ENCODE peak calls at places on chromosomes 6 and 20, in eight cellular contexts. M, J, G, O, A, L, E and X are unnamed samples.

GRCh38 chr6:90364846-90365401 is 68.3 kb upstream of the BACH2 start:
- DNase-seq in M (no peak), J (no peak), G (no peak), O (no peak), A (no peak), L (no peak), E (no peak), X (no peak)

GRCh38 chr6:49849121-49849907 is 17.0 kb downstream of the CRISP1 start:
- DNase-seq in M (no peak), J (peak), G (peak), O (no peak), A (no peak), L (no peak), E (no peak), X (peak)

GRCh38 chr6:156782691-156783320 is 5.6 kb downstream of the ARID1B start:
- DNase-seq in M (no peak), J (no peak), G (no peak), O (no peak), A (no peak), L (no peak), E (no peak), X (peak)

GRCh38 chr20:50512323-50512722 is 2.1 kb downstream of the PTPN1 start:
- DNase-seq in M (no peak), J (no peak), G (no peak), O (no peak), A (no peak), L (no peak), E (no peak), X (no peak)

GRCh38 chr20:46010491-46011405 is 2.0 kb downstream of the MMP9 start:
- DNase-seq in M (no peak), J (peak), G (no peak), O (peak), A (no peak), L (no peak), E (peak), X (no peak)

GRCh38 chr20:25178563-25179438 is 16.7 kb upstream of the ENTPD6 start:
- DNase-seq in M (no peak), J (peak), G (peak), O (no peak), A (no peak), L (no peak), E (no peak), X (peak)

GRCh38 chr6:63582579-63583231 is 10.4 kb downstream of the LOC128125822 start:
- DNase-seq in M (no peak), J (no peak), G (no peak), O (no peak), A (no peak), L (no peak), E (no peak), X (no peak)

GRCh38 chr6:52517502-52518278 is 59.2 kb downstream of the TRAM2 start:
- DNase-seq in M (peak), J (no peak), G (peak), O (peak), A (no peak), L (peak), E (peak), X (peak)

GRCh38 chr20:18166241-18166881 is 28.7 kb downstream of the KAT14 start:
- DNase-seq in M (no peak), J (no peak), G (no peak), O (no peak), A (no peak), L (no peak), E (no peak), X (no peak)

GRCh38 chr20:51848346-51848745 is 46.0 kb upstream of the SALL4 start:
- DNase-seq in M (no peak), J (no peak), G (no peak), O (no peak), A (no peak), L (no peak), E (no peak), X (no peak)

GRCh38 chr6:11042025-11042749 is 1.9 kb downstream of the ELOVL2 start:
- DNase-seq in M (no peak), J (no peak), G (no peak), O (no peak), A (no peak), L (no peak), E (no peak), X (no peak)

GRCh38 chr20:63070771-63071540 is 64.2 kb upstream of the BHLHE23 start:
- DNase-seq in M (no peak), J (no peak), G (no peak), O (no peak), A (no peak), L (peak), E (no peak), X (no peak)

GRCh38 chr6:100440935-100441334 is 23.8 kb downstream of the SIM1 start:
- DNase-seq in M (no peak), J (no peak), G (no peak), O (no peak), A (no peak), L (no peak), E (no peak), X (no peak)

GRCh38 chr6:105815657-105816555 is 270.2 kb upstream of the PRDM1 start:
- DNase-seq in M (no peak), J (no peak), G (no peak), O (no peak), A (no peak), L (no peak), E (no peak), X (no peak)

GRCh38 chr6:170271771-170272314 is 19.0 kb downstream of the DLL1 start:
- DNase-seq in M (no peak), J (no peak), G (no peak), O (peak), A (peak), L (peak), E (peak), X (no peak)

GRCh38 chr6:29811377-29811776 is 16.2 kb upstream of the HLA-G start:
- DNase-seq in M (no peak), J (no peak), G (no peak), O (no peak), A (no peak), L (no peak), E (no peak), X (no peak)

GRCh38 chr6:100617633-100618348 is 153.1 kb upstream of the SIM1 start:
- DNase-seq in M (no peak), J (no peak), G (no peak), O (no peak), A (no peak), L (no peak), E (no peak), X (no peak)